ENCODE peak calls at places on chromosomes 4 and X, in eight cellular contexts. One of them, this sample, is unnamed.
A peak's percentile ranks its signal among the peaks of the same experiment; 100 is the strongest.

GRCh38 chr4:176432811-176433540 is 113.2 kb downstream of the SPCS3 start:
- DNase-seq in PC-3: no peak
- DNase-seq in HCT116: no peak
- DNase-seq in SK-N-SH: no peak
- DNase-seq in neural progenitor cell: no peak
- DNase-seq in hepatocyte: no peak
- DNase-seq in MM.1S: no peak
- DNase-seq in GM23338: no peak
- DNase-seq in this sample: no peak

GRCh38 chr4:15341733-15342300 is 86.0 kb upstream of the C1QTNF7 start:
- DNase-seq in PC-3: no peak
- DNase-seq in HCT116: no peak
- DNase-seq in SK-N-SH: no peak
- DNase-seq in neural progenitor cell: no peak
- DNase-seq in hepatocyte: no peak
- DNase-seq in MM.1S: no peak
- DNase-seq in GM23338: no peak
- DNase-seq in this sample: peak; percentile 27

GRCh38 chr4:56181140-56181950 is 205.9 kb downstream of the AASDH start:
- DNase-seq in PC-3: no peak
- DNase-seq in HCT116: peak; percentile 23
- DNase-seq in SK-N-SH: no peak
- DNase-seq in neural progenitor cell: no peak
- DNase-seq in hepatocyte: no peak
- DNase-seq in MM.1S: no peak
- DNase-seq in GM23338: no peak
- DNase-seq in this sample: peak; percentile 8

GRCh38 chr4:21697583-21697982 is 251.0 kb downstream of the KCNIP4 start:
- DNase-seq in PC-3: peak; percentile 65
- DNase-seq in HCT116: peak; percentile 3
- DNase-seq in SK-N-SH: peak; percentile 35
- DNase-seq in neural progenitor cell: peak; percentile 51
- DNase-seq in hepatocyte: peak; percentile 63
- DNase-seq in MM.1S: no peak
- DNase-seq in GM23338: peak; percentile 77
- DNase-seq in this sample: peak; percentile 32

GRCh38 chrX:46687619-46688018 is 71.3 kb downstream of the SLC9A7 start:
- DNase-seq in PC-3: peak; percentile 38
- DNase-seq in HCT116: no peak
- DNase-seq in SK-N-SH: no peak
- DNase-seq in neural progenitor cell: no peak
- DNase-seq in hepatocyte: no peak
- DNase-seq in MM.1S: no peak
- DNase-seq in GM23338: no peak
- DNase-seq in this sample: peak; percentile 44

GRCh38 chrX:85065512-85066198 is 62.0 kb downstream of the APOOL start:
- DNase-seq in PC-3: no peak
- DNase-seq in HCT116: no peak
- DNase-seq in SK-N-SH: no peak
- DNase-seq in neural progenitor cell: no peak
- DNase-seq in hepatocyte: no peak
- DNase-seq in MM.1S: no peak
- DNase-seq in GM23338: no peak
- DNase-seq in this sample: no peak

GRCh38 chr4:153564630-153565525 is 98.7 kb downstream of the TMEM131L start:
- DNase-seq in PC-3: peak; percentile 48
- DNase-seq in HCT116: no peak
- DNase-seq in SK-N-SH: no peak
- DNase-seq in neural progenitor cell: peak; percentile 79
- DNase-seq in hepatocyte: peak; percentile 64
- DNase-seq in MM.1S: no peak
- DNase-seq in GM23338: no peak
- DNase-seq in this sample: peak; percentile 58

GRCh38 chr4:38266616-38267015 is 306.4 kb downstream of the PTTG2 start:
- DNase-seq in PC-3: peak; percentile 55
- DNase-seq in HCT116: peak; percentile 35
- DNase-seq in SK-N-SH: no peak
- DNase-seq in neural progenitor cell: no peak
- DNase-seq in hepatocyte: peak; percentile 64
- DNase-seq in MM.1S: no peak
- DNase-seq in GM23338: no peak
- DNase-seq in this sample: peak; percentile 79

GRCh38 chr4:137200322-137200721 is 332.0 kb downstream of the PCDH18 start:
- DNase-seq in PC-3: no peak
- DNase-seq in HCT116: no peak
- DNase-seq in SK-N-SH: peak; percentile 13
- DNase-seq in neural progenitor cell: no peak
- DNase-seq in hepatocyte: no peak
- DNase-seq in MM.1S: no peak
- DNase-seq in GM23338: no peak
- DNase-seq in this sample: no peak

GRCh38 chrX:38312436-38312835 is 14.9 kb downstream of the RPGR start:
- DNase-seq in PC-3: peak; percentile 92
- DNase-seq in HCT116: peak; percentile 56
- DNase-seq in SK-N-SH: no peak
- DNase-seq in neural progenitor cell: no peak
- DNase-seq in hepatocyte: no peak
- DNase-seq in MM.1S: no peak
- DNase-seq in GM23338: no peak
- DNase-seq in this sample: peak; percentile 83

GRCh38 chrX:13151806-13152510 is 107.5 kb upstream of the FAM9C start:
- DNase-seq in PC-3: no peak
- DNase-seq in HCT116: no peak
- DNase-seq in SK-N-SH: no peak
- DNase-seq in neural progenitor cell: no peak
- DNase-seq in hepatocyte: peak; percentile 43
- DNase-seq in MM.1S: no peak
- DNase-seq in GM23338: no peak
- DNase-seq in this sample: peak; percentile 69

GRCh38 chr4:545612-546011 is 30.5 kb downstream of the TMEM271 start:
- DNase-seq in PC-3: no peak
- DNase-seq in HCT116: no peak
- DNase-seq in SK-N-SH: no peak
- DNase-seq in neural progenitor cell: no peak
- DNase-seq in hepatocyte: no peak
- DNase-seq in MM.1S: no peak
- DNase-seq in GM23338: no peak
- DNase-seq in this sample: no peak

GRCh38 chr4:1215347-1216075 is 33.4 kb downstream of the CTBP1 start:
- DNase-seq in PC-3: no peak
- DNase-seq in HCT116: no peak
- DNase-seq in SK-N-SH: no peak
- DNase-seq in neural progenitor cell: no peak
- DNase-seq in hepatocyte: no peak
- DNase-seq in MM.1S: peak; percentile 97
- DNase-seq in GM23338: no peak
- DNase-seq in this sample: no peak

GRCh38 chr4:103199009-103199408 is 866 bp upstream of the CENPE start:
- DNase-seq in PC-3: no peak
- DNase-seq in HCT116: no peak
- DNase-seq in SK-N-SH: no peak
- DNase-seq in neural progenitor cell: no peak
- DNase-seq in hepatocyte: no peak
- DNase-seq in MM.1S: no peak
- DNase-seq in GM23338: no peak
- DNase-seq in this sample: no peak

GRCh38 chrX:20141281-20142220 is at the start of gene EIF1AX:
- DNase-seq in PC-3: peak; percentile 97
- DNase-seq in HCT116: peak; percentile 92
- DNase-seq in SK-N-SH: peak; percentile 93
- DNase-seq in neural progenitor cell: peak; percentile 96
- DNase-seq in hepatocyte: peak; percentile 96
- DNase-seq in MM.1S: peak; percentile 96
- DNase-seq in GM23338: peak; percentile 95
- DNase-seq in this sample: peak; percentile 97

GRCh38 chr4:24544208-24544607 is 40.1 kb downstream of the DHX15 start:
- DNase-seq in PC-3: no peak
- DNase-seq in HCT116: no peak
- DNase-seq in SK-N-SH: no peak
- DNase-seq in neural progenitor cell: no peak
- DNase-seq in hepatocyte: no peak
- DNase-seq in MM.1S: peak; percentile 59
- DNase-seq in GM23338: no peak
- DNase-seq in this sample: no peak

GRCh38 chrX:479273-479981 is 92.7 kb upstream of the PPP2R3B start:
- DNase-seq in PC-3: no peak
- DNase-seq in HCT116: no peak
- DNase-seq in SK-N-SH: no peak
- DNase-seq in neural progenitor cell: no peak
- DNase-seq in hepatocyte: no peak
- DNase-seq in MM.1S: no peak
- DNase-seq in GM23338: no peak
- DNase-seq in this sample: no peak

GRCh38 chrX:153551135-153551534 is 33.7 kb downstream of the ATP2B3 start:
- DNase-seq in PC-3: no peak
- DNase-seq in HCT116: no peak
- DNase-seq in SK-N-SH: no peak
- DNase-seq in neural progenitor cell: no peak
- DNase-seq in hepatocyte: no peak
- DNase-seq in MM.1S: no peak
- DNase-seq in GM23338: no peak
- DNase-seq in this sample: peak; percentile 82
- TF ChIP-seq EZH2phosphoT487 in PC-3: no peak
- TF ChIP-seq EZH2phosphoT487 in HCT116: no peak
- TF ChIP-seq EZH2phosphoT487 in SK-N-SH: no peak
- TF ChIP-seq EZH2phosphoT487 in neural progenitor cell: no peak
- TF ChIP-seq EZH2phosphoT487 in hepatocyte: no peak
- TF ChIP-seq EZH2phosphoT487 in MM.1S: no peak
- TF ChIP-seq EZH2phosphoT487 in GM23338: no peak
- TF ChIP-seq EZH2phosphoT487 in this sample: no peak

GRCh38 chr4:3750334-3750733 is 15.9 kb upstream of the ADRA2C start:
- DNase-seq in PC-3: no peak
- DNase-seq in HCT116: no peak
- DNase-seq in SK-N-SH: no peak
- DNase-seq in neural progenitor cell: no peak
- DNase-seq in hepatocyte: no peak
- DNase-seq in MM.1S: no peak
- DNase-seq in GM23338: no peak
- DNase-seq in this sample: no peak
- H3K27me3 ChIP-seq in PC-3: peaks cover 59% of the 10 kb centered on the region
- H3K27me3 ChIP-seq in HCT116: no peaks in the 10 kb centered on the region
- H3K27me3 ChIP-seq in SK-N-SH: no peaks in the 10 kb centered on the region
- H3K27me3 ChIP-seq in neural progenitor cell: peaks cover 42% of the 10 kb centered on the region
- H3K27me3 ChIP-seq in hepatocyte: peaks cover 33% of the 10 kb centered on the region
- H3K27me3 ChIP-seq in MM.1S: peaks cover 91% of the 10 kb centered on the region
- H3K27me3 ChIP-seq in GM23338: no peaks in the 10 kb centered on the region
- H3K27me3 ChIP-seq in this sample: peaks cover 57% of the 10 kb centered on the region

GRCh38 chr4:125368161-125368560 is 53.4 kb downstream of the FAT4 start:
- DNase-seq in PC-3: peak; percentile 65
- DNase-seq in HCT116: no peak
- DNase-seq in SK-N-SH: peak; percentile 1
- DNase-seq in neural progenitor cell: no peak
- DNase-seq in hepatocyte: peak; percentile 45
- DNase-seq in MM.1S: no peak
- DNase-seq in GM23338: no peak
- DNase-seq in this sample: peak; percentile 81

GRCh38 chr4:125368684-125369083 is 53.9 kb downstream of the FAT4 start:
- DNase-seq in PC-3: peak; percentile 66
- DNase-seq in HCT116: no peak
- DNase-seq in SK-N-SH: no peak
- DNase-seq in neural progenitor cell: no peak
- DNase-seq in hepatocyte: peak; percentile 23
- DNase-seq in MM.1S: no peak
- DNase-seq in GM23338: no peak
- DNase-seq in this sample: peak; percentile 72

GRCh38 chr4:125369098-125369497 is 54.3 kb downstream of the FAT4 start:
- DNase-seq in PC-3: no peak
- DNase-seq in HCT116: no peak
- DNase-seq in SK-N-SH: no peak
- DNase-seq in neural progenitor cell: no peak
- DNase-seq in hepatocyte: no peak
- DNase-seq in MM.1S: no peak
- DNase-seq in GM23338: no peak
- DNase-seq in this sample: peak; percentile 25

GRCh38 chr4:125370478-125370877 is 55.7 kb downstream of the FAT4 start:
- DNase-seq in PC-3: no peak
- DNase-seq in HCT116: no peak
- DNase-seq in SK-N-SH: no peak
- DNase-seq in neural progenitor cell: no peak
- DNase-seq in hepatocyte: no peak
- DNase-seq in MM.1S: no peak
- DNase-seq in GM23338: no peak
- DNase-seq in this sample: no peak

DNA sequence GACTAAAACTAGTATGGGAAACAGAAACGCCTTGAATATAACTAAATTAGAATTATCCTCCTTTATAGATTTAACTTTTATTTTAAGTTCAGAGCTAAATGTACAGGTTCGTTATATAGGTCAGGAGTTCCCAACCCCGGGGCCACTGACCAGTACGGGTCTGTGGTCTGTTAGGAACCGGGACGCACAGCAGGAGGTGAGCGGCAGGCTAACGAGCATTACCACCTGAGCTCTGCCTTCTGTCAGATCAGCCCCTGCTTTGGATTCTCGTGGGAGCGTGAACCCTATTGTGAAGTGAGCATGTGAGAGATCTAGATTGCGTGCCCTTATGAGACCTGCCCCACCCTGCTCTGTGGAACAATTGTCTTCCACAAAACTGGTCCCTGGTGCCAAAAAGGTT is 51.0 kb downstream of the FAT4 start:
- DNase-seq in PC-3: no peak
- DNase-seq in HCT116: no peak
- DNase-seq in SK-N-SH: no peak
- DNase-seq in neural progenitor cell: no peak
- DNase-seq in hepatocyte: no peak
- DNase-seq in MM.1S: no peak
- DNase-seq in GM23338: no peak
- DNase-seq in this sample: no peak
- TF ChIP-seq EZH2phosphoT487 in PC-3: no peak
- TF ChIP-seq EZH2phosphoT487 in HCT116: no peak
- TF ChIP-seq EZH2phosphoT487 in SK-N-SH: no peak
- TF ChIP-seq EZH2phosphoT487 in neural progenitor cell: no peak
- TF ChIP-seq EZH2phosphoT487 in hepatocyte: no peak
- TF ChIP-seq EZH2phosphoT487 in MM.1S: no peak
- TF ChIP-seq EZH2phosphoT487 in GM23338: no peak
- TF ChIP-seq EZH2phosphoT487 in this sample: no peak

GRCh38 chr4:184955636-184956035 is 62.7 kb upstream of the HELT start:
- DNase-seq in PC-3: no peak
- DNase-seq in HCT116: no peak
- DNase-seq in SK-N-SH: no peak
- DNase-seq in neural progenitor cell: no peak
- DNase-seq in hepatocyte: no peak
- DNase-seq in MM.1S: no peak
- DNase-seq in GM23338: no peak
- DNase-seq in this sample: no peak
- H3K27me3 ChIP-seq in PC-3: no peaks in the 10 kb centered on the region
- H3K27me3 ChIP-seq in HCT116: no peaks in the 10 kb centered on the region
- H3K27me3 ChIP-seq in SK-N-SH: no peaks in the 10 kb centered on the region
- H3K27me3 ChIP-seq in neural progenitor cell: no peaks in the 10 kb centered on the region
- H3K27me3 ChIP-seq in hepatocyte: no peaks in the 10 kb centered on the region
- H3K27me3 ChIP-seq in MM.1S: no peaks in the 10 kb centered on the region
- H3K27me3 ChIP-seq in GM23338: no peaks in the 10 kb centered on the region
- H3K27me3 ChIP-seq in this sample: no peaks in the 10 kb centered on the region

DNA sequence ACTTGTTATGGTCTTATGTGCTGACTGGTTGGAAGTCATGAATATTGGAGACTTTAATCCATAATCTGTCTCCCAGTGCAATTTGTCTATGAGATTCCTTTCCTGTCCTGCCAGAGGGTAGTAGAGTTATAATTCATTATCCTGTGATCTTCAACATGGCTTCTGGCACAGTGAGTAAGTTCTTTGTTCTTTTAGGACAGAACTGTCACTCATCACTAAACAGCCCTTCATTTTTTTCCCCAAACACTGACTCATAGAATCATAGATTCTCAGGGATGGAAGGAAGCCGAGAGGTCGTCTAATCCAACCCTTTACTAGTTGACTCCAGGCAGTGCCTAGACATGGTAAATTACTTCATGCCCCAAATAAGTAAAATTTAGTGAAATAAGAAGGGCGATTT is 78.4 kb downstream of the LUZP4 start:
- DNase-seq in PC-3: peak; percentile 69
- DNase-seq in HCT116: no peak
- DNase-seq in SK-N-SH: no peak
- DNase-seq in neural progenitor cell: no peak
- DNase-seq in hepatocyte: no peak
- DNase-seq in MM.1S: no peak
- DNase-seq in GM23338: no peak
- DNase-seq in this sample: peak; percentile 48
- TF ChIP-seq EZH2phosphoT487 in PC-3: no peak
- TF ChIP-seq EZH2phosphoT487 in HCT116: no peak
- TF ChIP-seq EZH2phosphoT487 in SK-N-SH: no peak
- TF ChIP-seq EZH2phosphoT487 in neural progenitor cell: no peak
- TF ChIP-seq EZH2phosphoT487 in hepatocyte: no peak
- TF ChIP-seq EZH2phosphoT487 in MM.1S: no peak
- TF ChIP-seq EZH2phosphoT487 in GM23338: no peak
- TF ChIP-seq EZH2phosphoT487 in this sample: no peak